ENCODE peak calls at places on chromosomes 5 and 9, in eight cellular contexts. Y is mucosa of gallbladder, M is AG09319, T is kidney epithelial cell, W is EL, C is SHP77, K is left ventricle myocardium inferior, Z is HCEC 1CT. J is an unnamed sample.

GRCh38 chr5:128349044-128349629 is 188.9 kb downstream of the FBN2 start:
- DNase-seq in M (no peak), T (peak; percentile 16), Y (peak; percentile 17), W (no peak), Z (no peak), K (no peak), C (peak; percentile 92), J (no peak)

GRCh38 chr5:56229106-56229505 is 4.0 kb downstream of the ANKRD55 start:
- DNase-seq in Z (no peak), M (no peak), T (no peak), Y (no peak), W (no peak), K (no peak), C (no peak), J (no peak)

GRCh38 chr9:5493597-5494511 is 16.5 kb upstream of the PDCD1LG2 start:
- DNase-seq in Y (peak; percentile 40), C (no peak), Z (peak; percentile 93), T (peak; percentile 57), W (peak; percentile 91), M (no peak), K (peak; percentile 25), J (peak; percentile 60)

GRCh38 chr9:72537671-72538070 is 16.3 kb downstream of the TMC1 start:
- DNase-seq in W (no peak), Z (no peak), C (no peak), T (no peak), Y (no peak), K (no peak), M (no peak), J (no peak)

GRCh38 chr5:170080786-170081445 is 24.8 kb upstream of the FOXI1 start:
- DNase-seq in Z (no peak), M (no peak), K (no peak), T (no peak), C (no peak), Y (no peak), W (no peak), J (no peak)

GRCh38 chr9:37220971-37221370 is 100.6 kb downstream of the ZCCHC7 start:
- DNase-seq in W (peak; percentile 53), Y (no peak), T (no peak), M (no peak), K (no peak), Z (peak; percentile 27), C (no peak), J (peak; percentile 16)

GRCh38 chr5:179166886-179167841 is 107.0 kb downstream of the ZNF354C start:
- DNase-seq in T (no peak), Y (peak; percentile 37), W (peak; percentile 53), M (peak; percentile 20), Z (peak; percentile 37), K (peak; percentile 36), C (no peak), J (peak; percentile 94)

GRCh38 chr5:141845371-141845821 is 32.8 kb downstream of the PCDH1 start:
- DNase-seq in Z (no peak), K (no peak), C (no peak), Y (no peak), T (no peak), W (no peak), M (no peak), J (no peak)

GRCh38 chr5:127418378-127418777 is 99.1 kb upstream of the PRRC1 start:
- DNase-seq in Y (no peak), M (no peak), T (no peak), Z (no peak), W (no peak), K (no peak), C (no peak), J (no peak)

GRCh38 chr5:159774476-159775031 is 141.7 kb upstream of the ADRA1B start:
- DNase-seq in C (no peak), T (no peak), Y (no peak), W (no peak), K (no peak), Z (no peak), M (no peak), J (no peak)

GRCh38 chr9:2495221-2496005 is 126.2 kb upstream of the VLDLR start:
- DNase-seq in C (no peak), T (no peak), W (no peak), K (no peak), M (no peak), Z (no peak), Y (no peak), J (no peak)

GRCh38 chr9:40935336-40935735 is 193.1 kb downstream of the FOXD4L6 start:
- DNase-seq in W (no peak), C (no peak), T (no peak), K (no peak), M (no peak), Z (no peak), Y (no peak), J (no peak)

GRCh38 chr5:123429993-123430392 is 6.8 kb upstream of the CEP120 start:
- DNase-seq in M (peak; percentile 69), Z (peak; percentile 93), Y (no peak), T (peak; percentile 35), W (peak; percentile 86), C (no peak), K (no peak), J (peak; percentile 76)

GRCh38 chr5:126004636-126005035 is 418.6 kb upstream of the GRAMD2B start:
- DNase-seq in K (no peak), C (no peak), M (no peak), Z (no peak), T (no peak), W (no peak), Y (no peak), J (no peak)

GRCh38 chr5:173513521-173513991 is 102.9 kb downstream of the BOD1 start:
- DNase-seq in K (no peak), M (peak; percentile 16), Z (peak; percentile 51), W (peak; percentile 91), T (no peak), C (no peak), Y (no peak), J (no peak)

GRCh38 chr9:26551451-26551850 is 341.2 kb downstream of the CAAP1 start:
- DNase-seq in K (no peak), T (no peak), Z (no peak), Y (no peak), M (no peak), C (no peak), W (no peak), J (no peak)

GRCh38 chr5:62326702-62327101 is 20.7 kb downstream of the KIF2A start:
- DNase-seq in M (no peak), C (no peak), K (no peak), W (no peak), T (no peak), Y (no peak), Z (no peak), J (no peak)

GRCh38 chr5:95913663-95914062 is 48.0 kb downstream of the ELL2 start:
- DNase-seq in W (no peak), M (no peak), C (no peak), Y (no peak), K (no peak), T (no peak), Z (no peak), J (no peak)

GRCh38 chr5:95870105-95870672 is 47.7 kb upstream of the GLRX start:
- DNase-seq in Y (no peak), T (no peak), Z (peak; percentile 48), C (no peak), M (no peak), K (no peak), W (no peak), J (no peak)

GRCh38 chr5:97182571-97183099 is 412 bp downstream of the RIOK2 start:
- DNase-seq in M (no peak), Y (no peak), Z (peak; percentile 4), K (no peak), W (peak; percentile 59), T (no peak), C (no peak), J (peak; percentile 12)

GRCh38 chr9:95316794-95317118 is 753 bp downstream of the FANCC start:
- DNase-seq in Y (peak; percentile 47), W (peak; percentile 89), T (no peak), C (peak; percentile 81), M (no peak), Z (peak; percentile 72), K (peak; percentile 67), J (peak; percentile 82)

GRCh38 chr5:157961828-157962390 is 103.0 kb upstream of the CLINT1 start:
- DNase-seq in W (no peak), M (no peak), Y (no peak), K (no peak), C (no peak), Z (no peak), T (no peak), J (no peak)

GRCh38 chr9:129725841-129726251 is 27.0 kb downstream of the PTGES start:
- DNase-seq in Y (no peak), W (no peak), K (no peak), M (peak; percentile 85), C (no peak), Z (no peak), T (no peak), J (peak; percentile 51)

GRCh38 chr9:126957687-126958053 is 43.1 kb downstream of the RALGPS1 start:
- DNase-seq in Y (no peak), W (peak; percentile 60), M (no peak), T (no peak), Z (peak; percentile 57), C (no peak), K (no peak), J (peak; percentile 27)

GRCh38 chr9:18544456-18544855 is 70.5 kb downstream of the ADAMTSL1 start:
- DNase-seq in Z (peak; percentile 71), C (no peak), Y (no peak), W (peak; percentile 49), T (no peak), M (no peak), K (no peak), J (no peak)

GRCh38 chr5:102421647-102422046 is 77.2 kb downstream of the SLCO6A1 start:
- DNase-seq in K (no peak), Z (no peak), W (peak; percentile 1), T (no peak), M (no peak), Y (peak; percentile 35), C (peak; percentile 56), J (no peak)

GRCh38 chr9:16046713-16047112 is 493.9 kb downstream of the CCDC171 start:
- DNase-seq in K (no peak), C (no peak), T (no peak), Z (no peak), W (no peak), Y (no peak), M (no peak), J (no peak)

GRCh38 chr9:98701576-98701975 is 7.2 kb downstream of the GABBR2 start:
- DNase-seq in W (no peak), Y (no peak), M (no peak), K (no peak), T (no peak), Z (no peak), C (no peak), J (no peak)

GRCh38 chr5:60959156-60959555 is 14.2 kb downstream of the NDUFAF2 start:
- DNase-seq in W (peak; percentile 31), Y (no peak), K (no peak), Z (peak; percentile 43), T (no peak), M (no peak), C (no peak), J (no peak)

GRCh38 chr5:15354011-15354410 is 146.0 kb upstream of the FBXL7 start:
- DNase-seq in Y (no peak), T (no peak), W (peak; percentile 8), M (peak; percentile 3), C (no peak), K (no peak), Z (no peak), J (peak; percentile 11)

GRCh38 chr5:137751869-137752491 is 2.2 kb downstream of the HNRNPA0 start:
- DNase-seq in Z (peak; percentile 72), T (peak; percentile 37), M (peak; percentile 66), Y (no peak), C (peak; percentile 33), K (no peak), W (peak; percentile 75), J (peak; percentile 60)

GRCh38 chr5:157681048-157681447 is 9.7 kb downstream of the C5orf52 start:
- DNase-seq in M (no peak), C (no peak), K (no peak), Y (no peak), W (no peak), Z (no peak), T (no peak), J (no peak)

GRCh38 chr9:86821011-86821845 is 126.1 kb downstream of the GAS1 start:
- DNase-seq in W (no peak), M (no peak), Y (no peak), C (no peak), Z (no peak), K (no peak), T (peak; percentile 44), J (peak; percentile 14)

GRCh38 chr9:16154570-16155078 is 601.8 kb downstream of the CCDC171 start:
- DNase-seq in T (no peak), Z (no peak), K (peak; percentile 30), M (no peak), W (no peak), Y (peak; percentile 16), C (peak; percentile 41), J (peak; percentile 55)

J was measured in AG20443.